ENCODE peak calls at places on chromosomes 11 and 22, in six cellular contexts. H is A549, Y is endothelial cell of umbilical vein, Z is HepG2, N is K562, M is GM12878. G is an unnamed sample.

GRCh38 chr11:116199182-116199581 is 573.6 kb downstream of the BUD13 start:
- DNase-seq in M (no peak), H (no peak), Y (no peak), N (no peak), Z (no peak), G (no peak)

GRCh38 chr11:43508511-43508918 is 149.8 kb downstream of the TTC17 start:
- DNase-seq in N (no peak), Y (no peak), Z (no peak), M (no peak), H (no peak), G (peak; percentile 56)

GRCh38 chr22:25919452-25919851 is 177.5 kb downstream of the MYO18B start:
- DNase-seq in H (no peak), Z (no peak), N (no peak), M (no peak), Y (no peak), G (no peak)

GRCh38 chr22:32850591-32851517 is 49.3 kb downstream of the TIMP3 start:
- DNase-seq in N (no peak), Y (no peak), H (no peak), M (no peak), Z (no peak), G (no peak)

GRCh38 chr22:46233231-46233630 is 16.9 kb downstream of the CDPF1 start:
- DNase-seq in N (no peak), Z (no peak), H (no peak), Y (peak; percentile 21), M (no peak), G (peak; percentile 76)

GRCh38 chr22:36746571-36746970 is 29.3 kb downstream of the IFT27 start:
- DNase-seq in Z (no peak), N (no peak), M (no peak), H (no peak), Y (no peak), G (no peak)

GRCh38 chr11:13939952-13940610 is 22.4 kb upstream of the SPON1 start:
- DNase-seq in Z (no peak), M (no peak), N (no peak), H (peak; percentile 33), Y (no peak), G (no peak)

GRCh38 chr11:62902932-62903331 is 18.2 kb downstream of the CHRM1 start:
- DNase-seq in N (no peak), Z (no peak), H (no peak), Y (peak; percentile 37), M (no peak), G (no peak)

GRCh38 chr11:35166369-35167360 is 27.7 kb downstream of the CD44 start:
- DNase-seq in M (no peak), H (peak; percentile 57), N (no peak), Z (no peak), Y (peak; percentile 70), G (no peak)

GRCh38 chr22:23282089-23282501 is 101.8 kb downstream of the BCR start:
- DNase-seq in Z (no peak), M (no peak), N (no peak), Y (peak; percentile 90), H (peak; percentile 35), G (no peak)

GRCh38 chr11:29184939-29185890 is 831.6 kb downstream of the KCNA4 start:
- DNase-seq in Y (no peak), N (no peak), Z (no peak), H (no peak), M (no peak), G (no peak)

GRCh38 chr11:358129-358805 is 11.0 kb upstream of the B4GALNT4 start:
- DNase-seq in Z (no peak), H (no peak), Y (no peak), N (peak; percentile 7), M (no peak), G (no peak)

GRCh38 chr11:27672836-27673464 is 27.3 kb downstream of the BDNF start:
- DNase-seq in Z (no peak), H (no peak), Y (no peak), N (no peak), M (no peak), G (no peak)

GRCh38 chr11:65852508-65853248 is 5.3 kb downstream of the CFL1 start:
- DNase-seq in H (no peak), Y (no peak), M (no peak), Z (no peak), N (no peak), G (no peak)
- TF ChIP-seq MYC in H (no peak), Y (no peak), M (no peak), Z (no peak), N (no peak), G (no peak)

GRCh38 chr22:38504731-38505594 is 1.1 kb downstream of the DDX17 start:
- DNase-seq in M (no peak), Z (peak; percentile 53), N (no peak), Y (peak; percentile 55), H (no peak), G (peak; percentile 72)

GRCh38 chr22:38501797-38502672 is 4.1 kb downstream of the DDX17 start:
- DNase-seq in M (no peak), H (no peak), Z (no peak), Y (no peak), N (no peak), G (no peak)

GRCh38 chr22:38503021-38503420 is 3.1 kb downstream of the DDX17 start:
- DNase-seq in Y (peak; percentile 31), N (no peak), M (no peak), Z (no peak), H (no peak), G (no peak)

GRCh38 chr22:38505595-38506117 is 455 bp downstream of the DDX17 start:
- DNase-seq in M (no peak), Y (peak; percentile 70), H (peak; percentile 20), Z (no peak), N (peak; percentile 81), G (peak; percentile 66)

DNA sequence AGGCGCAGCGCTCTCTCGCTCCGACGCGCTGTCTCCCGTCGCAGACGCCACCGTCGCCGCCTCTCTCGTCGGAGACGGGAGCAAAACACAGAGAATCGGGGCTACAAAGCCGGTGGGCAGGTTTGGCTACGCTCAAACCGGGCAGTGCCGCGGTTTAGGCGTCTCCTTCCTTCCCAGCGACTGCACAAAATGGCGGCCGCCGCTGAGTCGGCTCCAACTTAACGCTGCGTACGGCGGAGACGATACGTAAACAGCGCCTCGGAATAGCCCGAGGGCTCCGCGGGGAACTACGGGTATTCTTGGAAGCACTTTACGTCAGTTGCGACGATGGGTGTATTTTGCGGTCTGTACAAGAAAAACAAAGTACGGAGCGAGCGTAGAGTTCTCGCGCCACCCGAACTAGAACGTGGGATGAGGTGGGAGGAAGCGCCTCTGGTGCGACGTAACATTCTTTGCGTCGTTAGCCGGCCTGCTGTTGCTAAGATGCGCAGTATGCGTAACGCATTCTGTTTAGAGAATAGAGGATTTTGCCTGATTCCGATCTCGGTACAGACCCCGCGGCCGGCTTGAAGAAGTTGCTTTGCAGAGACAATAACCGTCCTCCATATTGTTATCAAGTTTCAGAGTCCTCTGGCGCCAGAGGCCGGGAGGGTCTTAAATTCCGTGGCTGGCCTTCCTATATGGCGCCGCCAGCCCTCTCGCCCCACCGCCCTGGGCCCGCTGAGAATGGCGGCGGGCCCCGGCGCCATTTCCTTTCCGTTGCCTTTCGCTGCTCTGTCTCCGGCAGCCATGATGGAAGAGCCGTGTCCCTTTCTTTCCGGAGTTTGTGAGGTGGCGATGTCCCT is at the start of gene DDX17:
- DNase-seq in Y (peak; percentile 98), H (peak; percentile 85), N (peak; percentile 77), Z (peak; percentile 94), M (peak; percentile 92), G (peak; percentile 94)
- TF ChIP-seq POLR2A in Y (peak; percentile 80), H (peak; percentile 60), N (peak; percentile 87), Z (peak; percentile 92), M (peak; percentile 84), G (peak; percentile 65)

DNA sequence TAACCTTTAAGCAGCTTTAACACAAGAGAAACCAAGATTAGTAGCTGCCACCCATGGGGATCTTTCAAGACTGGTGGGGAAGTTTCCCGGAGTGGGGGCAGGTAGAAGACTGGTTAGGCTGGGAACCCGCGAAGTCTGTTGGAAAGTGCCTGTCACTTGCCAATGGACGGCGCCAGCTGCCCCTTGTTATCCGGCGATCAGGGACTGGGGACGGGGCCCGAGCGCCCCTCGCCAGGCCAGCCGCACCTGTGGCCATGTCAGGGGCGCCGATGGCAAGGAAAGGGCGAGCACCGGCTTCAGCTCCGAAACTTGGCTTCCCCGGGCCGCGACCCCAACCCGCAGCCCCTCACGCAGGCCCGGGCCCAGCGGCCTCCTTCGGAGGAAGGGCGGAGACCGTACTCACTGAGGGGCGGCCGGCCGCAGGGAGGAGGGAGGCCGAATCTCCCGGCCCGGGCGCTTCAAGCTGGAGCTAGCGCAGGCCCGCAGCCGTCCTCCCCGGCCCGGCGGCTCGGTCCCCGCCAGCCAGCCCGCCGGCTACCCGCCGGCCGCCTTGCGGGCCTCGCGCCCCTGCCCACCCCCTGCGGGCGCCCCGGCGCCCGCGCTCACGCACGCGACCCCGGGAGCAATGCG is 539 bp downstream of the EIF4ENIF1 start:
- DNase-seq in Z (no peak), M (no peak), Y (peak; percentile 52), N (no peak), H (no peak), G (peak; percentile 60)
- TF ChIP-seq MYC in Z (peak; percentile 20), M (no peak), Y (no peak), N (no peak), H (no peak), G (no peak)

GRCh38 chr22:21642584-21643448 is 714 bp downstream of the SDF2L1 start:
- DNase-seq in Z (peak; percentile 62), M (no peak), Y (peak; percentile 68), N (peak; percentile 95), H (peak; percentile 51), G (peak; percentile 77)

GRCh38 chr22:21640810-21641209 is 1.3 kb upstream of the SDF2L1 start:
- DNase-seq in N (no peak), Z (no peak), M (no peak), H (no peak), Y (no peak), G (no peak)

GRCh38 chr22:21641417-21641794 is 696 bp upstream of the SDF2L1 start:
- DNase-seq in N (peak; percentile 90), H (peak; percentile 64), M (no peak), Y (peak; percentile 76), Z (peak; percentile 59), G (peak; percentile 69)

GRCh38 chr22:21643533-21644357 is 1.6 kb downstream of the SDF2L1 start:
- DNase-seq in Z (no peak), Y (no peak), N (peak; percentile 81), M (no peak), H (no peak), G (no peak)

GRCh38 chr22:21641795-21642583 is at the start of gene SDF2L1:
- DNase-seq in Z (peak; percentile 97), M (peak; percentile 88), N (peak; percentile 100), Y (peak; percentile 99), H (peak; percentile 94), G (peak; percentile 99)
- TF ChIP-seq POLR2A in Z (peak; percentile 96), M (peak; percentile 95), N (no peak), Y (peak; percentile 83), H (peak; percentile 81), G (no peak)